ENCODE peak calls at places on chromosomes 1 and 21, in ten cellular contexts. One of them, this sample, is unnamed. For H3K4me1, the result is how much of the 10 kb centered on the place peaks cover.

GRCh38 chr1:15994590-15995351 is 9.3 kb upstream of the SRARP start:
- DNase-seq in body of pancreas: peak
- DNase-seq in heart left ventricle: peak
- DNase-seq in prostate gland: peak
- DNase-seq in esophagus squamous epithelium: no peak
- DNase-seq in IMR-90: peak
- DNase-seq in K562: peak
- DNase-seq in testis: peak
- DNase-seq in ovary: peak
- DNase-seq in spleen: peak
- DNase-seq in this sample: no peak

GRCh38 chr1:156098782-156099181 is 15.7 kb upstream of the LMNA start:
- DNase-seq in body of pancreas: no peak
- DNase-seq in heart left ventricle: no peak
- DNase-seq in prostate gland: no peak
- DNase-seq in esophagus squamous epithelium: no peak
- DNase-seq in IMR-90: no peak
- DNase-seq in K562: no peak
- DNase-seq in testis: no peak
- DNase-seq in ovary: no peak
- DNase-seq in spleen: no peak
- DNase-seq in this sample: no peak

GRCh38 chr1:43274125-43274803 is 4.5 kb downstream of the TMEM125 start:
- DNase-seq in body of pancreas: no peak
- DNase-seq in heart left ventricle: peak
- DNase-seq in prostate gland: no peak
- DNase-seq in esophagus squamous epithelium: no peak
- DNase-seq in IMR-90: peak
- DNase-seq in K562: no peak
- DNase-seq in testis: no peak
- DNase-seq in ovary: peak
- DNase-seq in spleen: peak
- DNase-seq in this sample: no peak

GRCh38 chr21:35381743-35382310 is 332.7 kb upstream of the RUNX1 start:
- DNase-seq in body of pancreas: no peak
- DNase-seq in heart left ventricle: no peak
- DNase-seq in prostate gland: no peak
- DNase-seq in esophagus squamous epithelium: no peak
- DNase-seq in IMR-90: no peak
- DNase-seq in K562: no peak
- DNase-seq in testis: no peak
- DNase-seq in ovary: no peak
- DNase-seq in spleen: no peak
- DNase-seq in this sample: no peak

GRCh38 chr1:21622466-21623315 is 46.5 kb downstream of the RAP1GAP start:
- DNase-seq in body of pancreas: peak
- DNase-seq in heart left ventricle: no peak
- DNase-seq in prostate gland: peak
- DNase-seq in esophagus squamous epithelium: no peak
- DNase-seq in IMR-90: no peak
- DNase-seq in K562: peak
- DNase-seq in testis: peak
- DNase-seq in ovary: peak
- DNase-seq in spleen: no peak
- DNase-seq in this sample: no peak

GRCh38 chr1:227996187-227996950 is 10.4 kb upstream of the WNT3A start:
- DNase-seq in body of pancreas: no peak
- DNase-seq in heart left ventricle: no peak
- DNase-seq in prostate gland: peak
- DNase-seq in esophagus squamous epithelium: no peak
- DNase-seq in IMR-90: no peak
- DNase-seq in K562: no peak
- DNase-seq in testis: no peak
- DNase-seq in ovary: no peak
- DNase-seq in spleen: no peak
- DNase-seq in this sample: peak

GRCh38 chr1:215076312-215076711 is 6.2 kb upstream of the KCNK2 start:
- DNase-seq in body of pancreas: no peak
- DNase-seq in heart left ventricle: no peak
- DNase-seq in prostate gland: no peak
- DNase-seq in esophagus squamous epithelium: no peak
- DNase-seq in IMR-90: peak
- DNase-seq in K562: no peak
- DNase-seq in testis: peak
- DNase-seq in ovary: no peak
- DNase-seq in spleen: no peak
- DNase-seq in this sample: no peak

GRCh38 chr1:106879538-106879937 is 176.9 kb upstream of the PRMT6 start:
- DNase-seq in body of pancreas: peak
- DNase-seq in heart left ventricle: peak
- DNase-seq in prostate gland: peak
- DNase-seq in esophagus squamous epithelium: no peak
- DNase-seq in IMR-90: no peak
- DNase-seq in K562: no peak
- DNase-seq in testis: peak
- DNase-seq in ovary: no peak
- DNase-seq in spleen: no peak
- DNase-seq in this sample: no peak

GRCh38 chr21:45302082-45303061 is 14.7 kb upstream of the POFUT2 start:
- DNase-seq in body of pancreas: no peak
- DNase-seq in heart left ventricle: peak
- DNase-seq in prostate gland: no peak
- DNase-seq in esophagus squamous epithelium: no peak
- DNase-seq in IMR-90: no peak
- DNase-seq in K562: no peak
- DNase-seq in testis: peak
- DNase-seq in ovary: peak
- DNase-seq in spleen: peak
- DNase-seq in this sample: no peak

DNA sequence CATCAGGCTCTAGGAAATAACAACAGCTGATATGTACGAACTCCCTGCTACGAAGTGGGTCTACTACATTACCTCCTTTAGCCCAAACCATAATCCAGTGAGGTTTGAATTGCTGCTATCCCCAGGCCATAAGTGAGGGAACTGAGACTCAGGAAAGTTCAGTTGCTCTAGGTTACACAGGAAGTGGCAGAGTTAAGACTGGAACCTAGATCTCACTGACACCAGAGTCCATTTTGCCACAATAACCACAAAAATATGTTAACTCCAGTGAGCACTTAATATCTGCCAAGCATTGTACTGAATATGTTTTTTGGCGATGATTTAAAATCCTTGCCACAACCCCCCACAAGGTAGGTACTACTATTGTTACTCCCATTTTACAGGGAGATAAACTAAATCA is 8.9 kb upstream of the TADA1 start:
- DNase-seq in body of pancreas: no peak
- DNase-seq in heart left ventricle: no peak
- DNase-seq in prostate gland: no peak
- DNase-seq in esophagus squamous epithelium: no peak
- DNase-seq in IMR-90: no peak
- DNase-seq in K562: no peak
- DNase-seq in testis: no peak
- DNase-seq in ovary: no peak
- DNase-seq in spleen: no peak
- DNase-seq in this sample: no peak
- H3K4me1 ChIP-seq in body of pancreas: under half
- H3K4me1 ChIP-seq in heart left ventricle: under half
- H3K4me1 ChIP-seq in prostate gland: under half
- H3K4me1 ChIP-seq in esophagus squamous epithelium: under half
- H3K4me1 ChIP-seq in IMR-90: under half
- H3K4me1 ChIP-seq in K562: under half
- H3K4me1 ChIP-seq in testis: under half
- H3K4me1 ChIP-seq in ovary: under half
- H3K4me1 ChIP-seq in spleen: under half
- H3K4me1 ChIP-seq in this sample: under half

GRCh38 chr1:155000475-155000724 is 2.2 kb upstream of the ZBTB7B start:
- DNase-seq in body of pancreas: peak
- DNase-seq in heart left ventricle: no peak
- DNase-seq in prostate gland: peak
- DNase-seq in esophagus squamous epithelium: no peak
- DNase-seq in IMR-90: no peak
- DNase-seq in K562: no peak
- DNase-seq in testis: peak
- DNase-seq in ovary: no peak
- DNase-seq in spleen: peak
- DNase-seq in this sample: no peak

GRCh38 chr1:154999651-155000474 is 2.7 kb upstream of the ZBTB7B start:
- DNase-seq in body of pancreas: peak
- DNase-seq in heart left ventricle: peak
- DNase-seq in prostate gland: peak
- DNase-seq in esophagus squamous epithelium: no peak
- DNase-seq in IMR-90: no peak
- DNase-seq in K562: peak
- DNase-seq in testis: peak
- DNase-seq in ovary: no peak
- DNase-seq in spleen: peak
- DNase-seq in this sample: peak

GRCh38 chr1:155001438-155001687 is 1.2 kb upstream of the ZBTB7B start:
- DNase-seq in body of pancreas: no peak
- DNase-seq in heart left ventricle: no peak
- DNase-seq in prostate gland: no peak
- DNase-seq in esophagus squamous epithelium: no peak
- DNase-seq in IMR-90: no peak
- DNase-seq in K562: no peak
- DNase-seq in testis: no peak
- DNase-seq in ovary: no peak
- DNase-seq in spleen: no peak
- DNase-seq in this sample: no peak

GRCh38 chr1:155001688-155002474 is 721 bp upstream of the ZBTB7B start:
- DNase-seq in body of pancreas: peak
- DNase-seq in heart left ventricle: peak
- DNase-seq in prostate gland: peak
- DNase-seq in esophagus squamous epithelium: peak
- DNase-seq in IMR-90: peak
- DNase-seq in K562: peak
- DNase-seq in testis: peak
- DNase-seq in ovary: peak
- DNase-seq in spleen: peak
- DNase-seq in this sample: peak

GRCh38 chr1:155000725-155001437 is 1.7 kb upstream of the ZBTB7B start:
- DNase-seq in body of pancreas: peak
- DNase-seq in heart left ventricle: peak
- DNase-seq in prostate gland: peak
- DNase-seq in esophagus squamous epithelium: no peak
- DNase-seq in IMR-90: peak
- DNase-seq in K562: peak
- DNase-seq in testis: peak
- DNase-seq in ovary: peak
- DNase-seq in spleen: peak
- DNase-seq in this sample: peak
- TF ChIP-seq POLR2A in body of pancreas: peak
- TF ChIP-seq POLR2A in heart left ventricle: peak
- TF ChIP-seq POLR2A in prostate gland: peak
- TF ChIP-seq POLR2A in esophagus squamous epithelium: no peak
- TF ChIP-seq POLR2A in IMR-90: no peak
- TF ChIP-seq POLR2A in K562: peak
- TF ChIP-seq POLR2A in testis: no peak
- TF ChIP-seq POLR2A in ovary: peak
- TF ChIP-seq POLR2A in spleen: no peak
- TF ChIP-seq POLR2A in this sample: peak

DNA sequence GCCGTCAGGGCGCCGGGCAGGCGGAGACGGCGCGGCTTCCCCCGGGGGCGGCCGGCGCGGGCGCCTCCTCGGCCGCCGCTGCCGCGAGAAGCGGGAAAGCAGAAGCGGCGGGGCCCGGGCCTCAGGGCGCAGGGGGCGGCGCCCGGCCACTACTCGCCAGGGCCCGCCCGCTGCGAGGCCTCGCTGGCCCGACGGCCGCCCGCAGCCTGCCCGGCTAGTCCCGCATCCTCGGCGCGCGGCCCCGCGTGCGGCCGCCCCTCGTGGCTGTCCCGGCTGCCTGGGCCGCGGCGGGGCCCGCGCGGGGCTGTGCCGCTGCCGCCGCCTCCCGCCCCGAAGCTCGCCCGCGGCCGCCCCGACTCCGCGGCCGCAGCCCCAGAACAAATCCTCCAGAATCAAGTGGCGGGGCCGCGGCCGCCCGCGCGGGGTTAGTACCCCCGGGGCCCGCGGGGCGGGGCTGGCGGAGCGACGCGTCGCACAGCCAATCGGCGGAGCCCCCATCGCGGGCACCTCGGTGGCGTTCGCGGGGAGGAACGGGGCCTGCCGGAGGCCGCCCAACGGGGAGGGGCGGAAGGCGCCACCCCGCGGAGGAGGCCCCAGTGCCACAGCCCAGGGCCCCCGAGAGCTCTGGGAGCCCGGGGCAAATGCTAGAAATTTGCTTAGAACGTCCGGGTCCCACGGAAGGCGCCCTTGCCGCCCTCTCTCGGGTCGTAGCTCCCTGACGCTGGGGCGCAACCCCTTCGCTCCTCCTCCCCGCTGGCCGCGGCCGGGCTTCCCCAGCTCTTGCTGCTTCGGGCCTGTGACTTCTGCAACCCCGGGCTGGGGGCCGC is at the start of gene RUNX3:
- DNase-seq in body of pancreas: no peak
- DNase-seq in heart left ventricle: peak
- DNase-seq in prostate gland: peak
- DNase-seq in esophagus squamous epithelium: peak
- DNase-seq in IMR-90: no peak
- DNase-seq in K562: peak
- DNase-seq in testis: peak
- DNase-seq in ovary: no peak
- DNase-seq in spleen: peak
- DNase-seq in this sample: peak
- H3K27ac ChIP-seq in body of pancreas: no peak
- H3K27ac ChIP-seq in heart left ventricle: peak
- H3K27ac ChIP-seq in prostate gland: peak
- H3K27ac ChIP-seq in esophagus squamous epithelium: peak
- H3K27ac ChIP-seq in IMR-90: no peak
- H3K27ac ChIP-seq in K562: no peak
- H3K27ac ChIP-seq in testis: no peak
- H3K27ac ChIP-seq in ovary: no peak
- H3K27ac ChIP-seq in spleen: peak
- H3K27ac ChIP-seq in this sample: peak

DNA sequence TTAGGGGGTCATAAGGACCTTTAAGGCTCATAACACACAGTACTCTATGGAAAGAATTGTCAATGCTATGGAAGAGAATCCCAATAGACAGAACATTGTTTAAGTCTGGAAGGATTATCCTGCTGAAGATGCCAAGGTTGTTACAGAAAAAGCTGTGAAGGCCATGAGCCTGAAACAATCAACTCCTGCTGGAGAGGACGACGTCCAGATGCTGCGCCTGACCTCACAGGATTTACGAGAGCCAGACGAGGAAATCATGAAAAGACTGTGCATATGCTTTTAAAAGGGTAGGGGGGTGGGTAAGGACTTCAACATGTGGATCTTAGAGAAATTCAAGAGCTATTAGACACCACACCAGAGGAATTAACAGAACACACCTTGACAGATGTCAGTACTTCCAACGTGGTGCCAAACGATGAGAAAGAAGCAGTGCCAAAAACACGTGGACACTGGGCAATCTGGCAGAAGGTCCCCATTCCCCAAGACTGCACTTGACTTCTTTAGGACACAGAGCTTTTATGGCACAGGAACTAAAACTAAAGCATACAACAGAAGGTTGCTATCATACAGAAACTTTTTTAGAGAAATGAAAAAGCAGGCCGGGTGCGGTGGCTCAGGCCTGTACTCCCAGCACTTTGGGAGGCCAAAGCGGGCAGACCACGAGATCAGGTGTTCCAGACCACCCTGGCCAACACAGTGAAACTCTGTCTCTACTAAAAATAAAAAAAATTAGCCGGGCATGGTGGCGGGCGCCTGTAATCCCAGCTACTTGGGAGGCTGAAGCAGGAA is 43.2 kb downstream of the GNB1 start:
- DNase-seq in body of pancreas: no peak
- DNase-seq in heart left ventricle: no peak
- DNase-seq in prostate gland: no peak
- DNase-seq in esophagus squamous epithelium: no peak
- DNase-seq in IMR-90: no peak
- DNase-seq in K562: no peak
- DNase-seq in testis: no peak
- DNase-seq in ovary: no peak
- DNase-seq in spleen: no peak
- DNase-seq in this sample: no peak
- H3K4me1 ChIP-seq in body of pancreas: under half
- H3K4me1 ChIP-seq in heart left ventricle: half or more
- H3K4me1 ChIP-seq in prostate gland: under half
- H3K4me1 ChIP-seq in esophagus squamous epithelium: under half
- H3K4me1 ChIP-seq in IMR-90: under half
- H3K4me1 ChIP-seq in K562: under half
- H3K4me1 ChIP-seq in testis: under half
- H3K4me1 ChIP-seq in ovary: under half
- H3K4me1 ChIP-seq in spleen: half or more
- H3K4me1 ChIP-seq in this sample: under half